ENCODE peak calls at places on chromosomes 5 and 9, in six cellular contexts. R is nephron progenitor cell; G is foreskin fibroblast; P is suprapubic skin; C is lower lobe of right lung; Y is CD4-positive, alpha-beta T cell. J is an unnamed sample.

GRCh38 chr5:66923457-66923856 is 273.1 kb downstream of the CD180 start:
- DNase-seq in R (no peak), G (no peak), P (no peak), C (no peak), Y (no peak), J (no peak)

GRCh38 chr9:124222918-124223720 is 34.6 kb upstream of the NEK6 start:
- DNase-seq in R (no peak), G (peak), P (peak), C (peak), Y (no peak), J (no peak)

GRCh38 chr9:136093995-136094881 is 851 bp downstream of the NACC2 start:
- DNase-seq in R (peak), G (peak), P (no peak), C (peak), Y (no peak), J (peak)

GRCh38 chr5:139256820-139257219 is 36.7 kb upstream of the MATR3 start:
- DNase-seq in R (no peak), G (no peak), P (no peak), C (no peak), Y (no peak), J (no peak)

GRCh38 chr5:180783340-180784052 is 19.1 kb downstream of the MGAT1 start:
- DNase-seq in R (no peak), G (no peak), P (no peak), C (no peak), Y (no peak), J (no peak)

GRCh38 chr9:69063839-69064238 is 28.3 kb downstream of the FXN start:
- DNase-seq in R (no peak), G (no peak), P (no peak), C (no peak), Y (no peak), J (no peak)

GRCh38 chr5:90802695-90803317 is 244.2 kb downstream of the ADGRV1 start:
- DNase-seq in R (peak), G (peak), P (no peak), C (no peak), Y (no peak), J (peak)

GRCh38 chr5:96661841-96662724 is at the start of gene CAST:
- DNase-seq in R (peak), G (peak), P (peak), C (peak), Y (peak), J (peak)

GRCh38 chr9:137045294-137046093 is 483 bp downstream of the NPDC1 start:
- DNase-seq in R (peak), G (peak), P (no peak), C (no peak), Y (no peak), J (peak)

GRCh38 chr5:168851902-168852321 is 272.7 kb upstream of the PANK3 start:
- DNase-seq in R (no peak), G (no peak), P (no peak), C (no peak), Y (peak), J (no peak)

GRCh38 chr5:135977375-135977928 is 22.7 kb upstream of the LECT2 start:
- DNase-seq in R (peak), G (no peak), P (no peak), C (peak), Y (no peak), J (peak)

GRCh38 chr5:96577909-96578308 is 84.3 kb upstream of the CAST start:
- DNase-seq in R (no peak), G (peak), P (no peak), C (no peak), Y (no peak), J (no peak)

GRCh38 chr5:112165897-112166737 is 253.0 kb downstream of the EPB41L4A start:
- DNase-seq in R (no peak), G (no peak), P (no peak), C (no peak), Y (no peak), J (no peak)

GRCh38 chr9:68462004-68462775 is 78.5 kb downstream of the TMEM252 start:
- DNase-seq in R (no peak), G (peak), P (no peak), C (no peak), Y (no peak), J (no peak)

GRCh38 chr5:44665101-44665701 is 143.5 kb upstream of the MRPS30 start:
- DNase-seq in R (no peak), G (peak), P (no peak), C (no peak), Y (no peak), J (no peak)

GRCh38 chr9:127629468-127630081 is 17.5 kb downstream of the STXBP1 start:
- DNase-seq in R (no peak), G (peak), P (no peak), C (no peak), Y (no peak), J (no peak)

GRCh38 chr9:92154016-92154415 is 38.8 kb upstream of the SPTLC1 start:
- DNase-seq in R (no peak), G (no peak), P (no peak), C (no peak), Y (no peak), J (no peak)

GRCh38 chr5:86917117-86917579 is 299.4 kb downstream of the COX7C start:
- DNase-seq in R (peak), G (peak), P (no peak), C (no peak), Y (no peak), J (peak)

GRCh38 chr9:133797406-133798150 is 59.4 kb upstream of the SARDH start:
- DNase-seq in R (no peak), G (no peak), P (no peak), C (no peak), Y (no peak), J (no peak)

GRCh38 chr9:130522233-130522808 is 57.1 kb upstream of the FUBP3 start:
- DNase-seq in R (no peak), G (peak), P (no peak), C (no peak), Y (no peak), J (no peak)

GRCh38 chr9:138115506-138115905 is 237.9 kb downstream of the CACNA1B start:
- DNase-seq in R (no peak), G (no peak), P (no peak), C (no peak), Y (no peak), J (no peak)

GRCh38 chr5:55713871-55714270 is 1.7 kb upstream of the SLC38A9 start:
- DNase-seq in R (no peak), G (no peak), P (no peak), C (no peak), Y (no peak), J (no peak)

GRCh38 chr5:172525633-172526360 is 71.5 kb upstream of the SH3PXD2B start:
- DNase-seq in R (no peak), G (no peak), P (no peak), C (no peak), Y (no peak), J (no peak)

GRCh38 chr5:16666861-16667481 is 50.2 kb upstream of the RETREG1 start:
- DNase-seq in R (no peak), G (peak), P (no peak), C (no peak), Y (no peak), J (no peak)
- TF ChIP-seq CTCF in R (peak), G (peak), P (peak), C (peak), Y (peak), J (peak)

DNA sequence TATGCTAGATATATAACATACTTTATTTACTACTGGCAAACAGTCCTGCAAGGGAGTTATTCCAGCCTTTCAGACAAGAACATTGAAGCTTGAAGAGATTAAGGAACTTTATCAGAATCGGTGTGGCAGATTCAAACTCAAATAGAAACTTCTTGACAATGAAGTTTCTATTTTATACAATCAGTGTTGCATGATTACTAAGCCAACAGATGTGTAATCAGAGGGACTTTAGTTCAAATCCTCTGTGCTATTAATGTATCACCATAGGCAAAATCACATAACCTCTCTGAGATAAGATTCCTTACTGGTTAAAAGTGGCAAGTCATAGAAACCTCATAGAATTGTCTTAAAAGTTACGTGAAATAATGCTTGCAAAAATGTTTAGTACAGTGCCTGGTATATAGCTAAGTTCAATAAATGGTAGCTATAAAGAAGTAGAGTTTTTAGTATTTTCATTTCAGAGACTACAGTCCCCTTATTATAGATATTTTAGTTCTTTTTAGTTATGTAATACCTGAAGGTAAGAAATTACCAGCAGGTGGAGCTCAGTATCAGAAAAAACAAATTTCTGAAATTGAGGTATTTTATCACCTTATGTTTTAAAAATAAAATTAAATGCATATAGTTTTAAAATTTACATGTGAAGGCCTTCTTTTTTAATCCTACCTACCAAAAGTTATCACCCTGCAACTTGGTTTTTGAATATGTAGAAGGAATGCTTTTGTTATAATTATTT is 172.1 kb downstream of the FER start:
- DNase-seq in R (no peak), G (no peak), P (no peak), C (no peak), Y (no peak), J (no peak)
- TF ChIP-seq CTCF in R (no peak), G (no peak), P (no peak), C (no peak), Y (peak), J (no peak)

GRCh38 chr5:174523311-174524159 is 200.8 kb upstream of the MSX2 start:
- DNase-seq in R (no peak), G (no peak), P (no peak), C (no peak), Y (no peak), J (no peak)
- TF ChIP-seq CTCF in R (no peak), G (peak), P (no peak), C (no peak), Y (no peak), J (no peak)

GRCh38 chr9:26723486-26723885 is 169.1 kb downstream of the CAAP1 start:
- DNase-seq in R (peak), G (no peak), P (no peak), C (no peak), Y (no peak), J (peak)
- TF ChIP-seq CTCF in R (peak), G (peak), P (peak), C (peak), Y (no peak), J (peak)

GRCh38 chr9:80285325-80285724 is 713.6 kb downstream of the TLE4 start:
- DNase-seq in R (no peak), G (peak), P (no peak), C (no peak), Y (no peak), J (no peak)
- TF ChIP-seq CTCF in R (no peak), G (no peak), P (no peak), C (peak), Y (no peak), J (no peak)

GRCh38 chr9:21854119-21854518 is 51.7 kb downstream of the MTAP start:
- DNase-seq in R (no peak), G (no peak), P (no peak), C (no peak), Y (no peak), J (no peak)
- TF ChIP-seq CTCF in R (no peak), G (no peak), P (no peak), C (no peak), Y (no peak), J (no peak)